ENCODE peak calls at places on chromosome 3, in four cellular contexts. One of them, this sample, is unnamed.

GRCh38 chr3:49415931-49416601 is 3.8 kb downstream of the TCTA start:
- DNase-seq in HCEC 1CT: no peak
- DNase-seq in Peyer's patch: peak
- DNase-seq in NCI-H1092 treated with DMSO at 0.1 percent for 48 hours: no peak
- DNase-seq in this sample: peak

GRCh38 chr3:13215940-13216546 is 142.8 kb upstream of the IQSEC1 start:
- DNase-seq in Peyer's patch: no peak
- DNase-seq in NCI-H1092 treated with DMSO at 0.1 percent for 48 hours: no peak
- DNase-seq in HCEC 1CT: no peak
- DNase-seq in this sample: no peak

GRCh38 chr3:188683032-188683491 is 488.7 kb upstream of the TPRG1 start:
- DNase-seq in HCEC 1CT: peak
- DNase-seq in NCI-H1092 treated with DMSO at 0.1 percent for 48 hours: no peak
- DNase-seq in Peyer's patch: no peak
- DNase-seq in this sample: no peak

GRCh38 chr3:851098-851790 is 241.6 kb upstream of the CNTN6 start:
- DNase-seq in NCI-H1092 treated with DMSO at 0.1 percent for 48 hours: no peak
- DNase-seq in HCEC 1CT: no peak
- DNase-seq in Peyer's patch: no peak
- DNase-seq in this sample: no peak

GRCh38 chr3:47315069-47315647 is 32.4 kb downstream of the KLHL18 start:
- DNase-seq in Peyer's patch: no peak
- DNase-seq in HCEC 1CT: no peak
- DNase-seq in NCI-H1092 treated with DMSO at 0.1 percent for 48 hours: no peak
- DNase-seq in this sample: peak

GRCh38 chr3:126313580-126314304 is 43.5 kb downstream of the KLF15 start:
- DNase-seq in Peyer's patch: no peak
- DNase-seq in HCEC 1CT: no peak
- DNase-seq in NCI-H1092 treated with DMSO at 0.1 percent for 48 hours: no peak
- DNase-seq in this sample: no peak

GRCh38 chr3:161946443-161946960 is 449.9 kb downstream of the OTOL1 start:
- DNase-seq in HCEC 1CT: no peak
- DNase-seq in Peyer's patch: no peak
- DNase-seq in NCI-H1092 treated with DMSO at 0.1 percent for 48 hours: no peak
- DNase-seq in this sample: no peak

GRCh38 chr3:117874904-117875874 is 1159.5 kb downstream of the IGSF11 start:
- DNase-seq in HCEC 1CT: no peak
- DNase-seq in NCI-H1092 treated with DMSO at 0.1 percent for 48 hours: no peak
- DNase-seq in Peyer's patch: no peak
- DNase-seq in this sample: no peak

GRCh38 chr3:10753964-10754363 is 62.1 kb upstream of the SLC6A11 start:
- DNase-seq in Peyer's patch: no peak
- DNase-seq in NCI-H1092 treated with DMSO at 0.1 percent for 48 hours: no peak
- DNase-seq in HCEC 1CT: peak
- DNase-seq in this sample: no peak

GRCh38 chr3:58035512-58035867 is 27.3 kb downstream of the FLNB start:
- DNase-seq in HCEC 1CT: no peak
- DNase-seq in Peyer's patch: no peak
- DNase-seq in NCI-H1092 treated with DMSO at 0.1 percent for 48 hours: no peak
- DNase-seq in this sample: no peak

GRCh38 chr3:136535906-136536305 is 216.3 kb downstream of the STAG1 start:
- DNase-seq in Peyer's patch: no peak
- DNase-seq in HCEC 1CT: peak
- DNase-seq in NCI-H1092 treated with DMSO at 0.1 percent for 48 hours: no peak
- DNase-seq in this sample: no peak

GRCh38 chr3:159263750-159264561 is 462.1 kb downstream of the MFSD1 start:
- DNase-seq in Peyer's patch: no peak
- DNase-seq in HCEC 1CT: peak
- DNase-seq in NCI-H1092 treated with DMSO at 0.1 percent for 48 hours: no peak
- DNase-seq in this sample: no peak

GRCh38 chr3:123618768-123619484 is 34.1 kb upstream of the HACD2 start:
- DNase-seq in HCEC 1CT: no peak
- DNase-seq in Peyer's patch: peak
- DNase-seq in NCI-H1092 treated with DMSO at 0.1 percent for 48 hours: peak
- DNase-seq in this sample: peak